ENCODE peak calls at places on chromosomes 4 and X, in eight cellular contexts. X is transverse colon, T is A549, Z is psoas muscle, G is upper lobe of right lung, S is A673, I is Caco-2, W is PC-3. M is an unnamed sample. For H3K4me1 and H3K9me3, the result is how much of the 10 kb centered on the place peaks cover.

GRCh38 chr4:167779280-167779679 is 313.1 kb upstream of the ANXA10 start:
- DNase-seq in X (no peak), T (peak), Z (no peak), G (no peak), S (no peak), I (no peak), W (no peak), M (no peak)

GRCh38 chr4:159268607-159269006 is 165.7 kb downstream of the RAPGEF2 start:
- DNase-seq in X (no peak), T (no peak), Z (no peak), G (no peak), S (no peak), I (no peak), W (no peak), M (no peak)

GRCh38 chrX:13250831-13251612 is 68.8 kb downstream of the ATXN3L start:
- DNase-seq in X (no peak), T (no peak), Z (no peak), G (no peak), S (no peak), I (no peak), W (no peak), M (no peak)

GRCh38 chrX:112642349-112642748 is 37.4 kb downstream of the LHFPL1 start:
- DNase-seq in X (peak), T (peak), Z (no peak), G (no peak), S (peak), I (peak), W (peak), M (no peak)

GRCh38 chrX:38811515-38812239 is 10.4 kb downstream of the MID1IP1 start:
- DNase-seq in X (no peak), T (no peak), Z (no peak), G (no peak), S (no peak), I (no peak), W (no peak), M (no peak)

GRCh38 chrX:72545990-72546389 is 26.7 kb downstream of the HDAC8 start:
- DNase-seq in X (peak), T (peak), Z (no peak), G (no peak), S (no peak), I (no peak), W (peak), M (peak)

GRCh38 chr4:141853091-141853734 is 216.8 kb downstream of the IL15 start:
- DNase-seq in X (peak), T (peak), Z (no peak), G (no peak), S (no peak), I (no peak), W (peak), M (peak)

GRCh38 chrX:13463608-13464007 is 105.8 kb upstream of the EGFL6 start:
- DNase-seq in X (peak), T (peak), Z (peak), G (no peak), S (peak), I (peak), W (peak), M (peak)

GRCh38 chr4:10461091-10461849 is 4.0 kb upstream of the ZNF518B start:
- DNase-seq in X (peak), T (peak), Z (peak), G (peak), S (no peak), I (no peak), W (no peak), M (peak)

GRCh38 chr4:20253799-20254409 is 2.2 kb downstream of the SLIT2 start:
- DNase-seq in X (peak), T (no peak), Z (peak), G (peak), S (peak), I (no peak), W (peak), M (peak)

GRCh38 chrX:15349046-15349445 is 13.7 kb upstream of the PIGA start:
- DNase-seq in X (peak), T (peak), Z (no peak), G (no peak), S (peak), I (peak), W (peak), M (peak)

GRCh38 chr4:77931452-77932135 is 69.0 kb downstream of the MRPL1 start:
- DNase-seq in X (no peak), T (no peak), Z (no peak), G (no peak), S (no peak), I (no peak), W (peak), M (no peak)

GRCh38 chrX:14064632-14065432 is 35.1 kb upstream of the GEMIN8 start:
- DNase-seq in X (peak), T (peak), Z (no peak), G (no peak), S (no peak), I (peak), W (peak), M (no peak)

GRCh38 chr4:957231-957580 is 16.2 kb downstream of the DGKQ start:
- DNase-seq in X (no peak), T (no peak), Z (peak), G (peak), S (no peak), I (no peak), W (no peak), M (peak)

GRCh38 chr4:93788712-93789111 is 39.8 kb upstream of the ATOH1 start:
- DNase-seq in X (no peak), T (peak), Z (no peak), G (no peak), S (peak), I (no peak), W (peak), M (no peak)

GRCh38 chr4:56320293-56320692 is 67.0 kb downstream of the AASDH start:
- DNase-seq in X (no peak), T (peak), Z (no peak), G (no peak), S (no peak), I (no peak), W (peak), M (no peak)

GRCh38 chr4:122539861-122540465 is 80.9 kb downstream of the IL21 start:
- DNase-seq in X (no peak), T (no peak), Z (no peak), G (no peak), S (peak), I (no peak), W (no peak), M (no peak)

GRCh38 chrX:108171671-108172070 is 80.1 kb downstream of the ATG4A start:
- DNase-seq in X (no peak), T (no peak), Z (no peak), G (no peak), S (no peak), I (no peak), W (no peak), M (no peak)

GRCh38 chr4:155569960-155570515 is 96.6 kb upstream of the GUCY1A1 start:
- DNase-seq in X (no peak), T (no peak), Z (no peak), G (no peak), S (no peak), I (no peak), W (no peak), M (no peak)

GRCh38 chr4:5827108-5828004 is 65.5 kb downstream of the CRMP1 start:
- DNase-seq in X (no peak), T (no peak), Z (no peak), G (no peak), S (no peak), I (no peak), W (no peak), M (no peak)

GRCh38 chr4:123477804-123478209 is 81.2 kb downstream of the SPRY1 start:
- DNase-seq in X (peak), T (no peak), Z (no peak), G (no peak), S (peak), I (no peak), W (no peak), M (no peak)

GRCh38 chr4:118888666-118889312 is at the start of gene SYNPO2:
- DNase-seq in X (peak), T (peak), Z (peak), G (peak), S (peak), I (peak), W (peak), M (peak)

GRCh38 chrX:87327267-87327666 is 190.3 kb upstream of the KLHL4 start:
- DNase-seq in X (no peak), T (no peak), Z (no peak), G (no peak), S (no peak), I (no peak), W (no peak), M (no peak)

GRCh38 chr4:63361628-63362027 is 1047.6 kb downstream of the TECRL start:
- DNase-seq in X (no peak), T (no peak), Z (no peak), G (no peak), S (no peak), I (no peak), W (peak), M (no peak)

GRCh38 chrX:14508025-14508690 is 21.2 kb upstream of the GLRA2 start:
- DNase-seq in X (no peak), T (no peak), Z (no peak), G (no peak), S (no peak), I (no peak), W (peak), M (no peak)

GRCh38 chrX:15464704-15465103 is 28.4 kb downstream of the PIR start:
- DNase-seq in X (no peak), T (no peak), Z (no peak), G (no peak), S (no peak), I (no peak), W (peak), M (no peak)

GRCh38 chrX:39883664-39884063 is 214.1 kb downstream of the BCOR start:
- DNase-seq in X (no peak), T (no peak), Z (no peak), G (no peak), S (no peak), I (no peak), W (no peak), M (no peak)

GRCh38 chrX:102517331-102517730 is 792 bp upstream of the TMSB15A start:
- DNase-seq in X (no peak), T (peak), Z (no peak), G (no peak), S (peak), I (no peak), W (peak), M (no peak)
- TF ChIP-seq CTCF in X (no peak), T (peak), Z (no peak), G (peak), S (peak), I (no peak), W (peak), M (no peak)

GRCh38 chrX:43809463-43809862 is 72.8 kb downstream of the MAOB start:
- DNase-seq in X (no peak), T (no peak), Z (no peak), G (no peak), S (peak), I (no peak), W (peak), M (no peak)

GRCh38 chrX:43808231-43808630 is 74.0 kb downstream of the MAOB start:
- DNase-seq in X (no peak), T (no peak), Z (no peak), G (no peak), S (no peak), I (no peak), W (no peak), M (no peak)

GRCh38 chrX:43805579-43805978 is 76.7 kb downstream of the MAOB start:
- DNase-seq in X (no peak), T (peak), Z (no peak), G (no peak), S (no peak), I (no peak), W (peak), M (peak)

DNA sequence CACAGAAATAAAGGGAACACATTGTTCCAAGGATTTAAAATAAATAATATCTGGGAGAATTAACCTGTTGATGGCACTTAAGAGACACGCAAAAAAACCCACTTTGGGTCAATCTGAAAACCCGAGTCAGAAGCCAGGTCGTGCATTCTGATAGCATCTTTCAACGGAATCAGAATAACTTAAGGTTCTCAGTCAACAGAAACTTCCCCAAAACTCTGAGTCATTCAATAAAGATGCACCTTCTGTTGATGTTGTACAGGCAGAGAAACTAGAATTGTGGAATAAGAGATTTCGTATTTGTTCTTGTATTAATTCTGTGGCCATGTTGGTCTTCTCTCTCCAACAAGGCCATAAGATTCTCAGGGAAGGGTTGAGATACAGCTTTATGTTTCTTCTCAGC is 78.2 kb downstream of the MAOB start:
- DNase-seq in X (no peak), T (no peak), Z (no peak), G (no peak), S (no peak), I (no peak), W (peak), M (no peak)
- H3K4me1 ChIP-seq in X (under half), T (under half), Z (under half), G (under half), S (under half), I (under half), W (under half), M (under half)

DNA sequence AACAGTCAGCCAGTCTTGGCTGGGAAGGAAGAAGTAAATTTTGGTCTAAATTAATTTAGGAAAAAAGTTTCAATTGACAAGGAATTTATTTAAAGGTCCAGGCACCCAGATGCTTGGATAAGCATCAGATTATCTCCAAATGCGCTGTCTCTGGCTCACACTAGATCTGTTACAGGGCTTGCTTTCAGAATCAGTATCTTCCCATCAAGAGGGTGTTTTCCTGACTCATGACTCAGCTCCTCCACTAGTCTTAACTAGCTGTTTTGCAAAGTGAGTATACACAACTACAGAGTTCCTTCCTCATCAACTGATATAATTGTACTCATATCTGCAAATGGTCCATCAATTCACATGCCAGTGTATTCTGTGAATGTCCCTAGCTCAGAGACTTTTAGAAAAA is 482.1 kb upstream of the CPEB2 start:
- DNase-seq in X (no peak), T (no peak), Z (no peak), G (no peak), S (peak), I (no peak), W (peak), M (no peak)
- H3K9me3 ChIP-seq in X (under half), T (under half), Z (under half), G (under half), S (under half), I (under half), W (under half), M (under half)

GRCh38 chrX:152912641-152913040 is 14.8 kb downstream of the ZNF185 start:
- DNase-seq in X (no peak), T (no peak), Z (no peak), G (no peak), S (no peak), I (no peak), W (no peak), M (no peak)

GRCh38 chrX:152915541-152916241 is 17.8 kb downstream of the ZNF185 start:
- DNase-seq in X (no peak), T (peak), Z (no peak), G (no peak), S (peak), I (no peak), W (peak), M (no peak)

GRCh38 chrX:152913915-152914314 is 16.0 kb downstream of the ZNF185 start:
- DNase-seq in X (no peak), T (no peak), Z (no peak), G (no peak), S (no peak), I (no peak), W (no peak), M (no peak)

GRCh38 chrX:152913354-152913753 is 15.5 kb downstream of the ZNF185 start:
- DNase-seq in X (no peak), T (no peak), Z (no peak), G (no peak), S (no peak), I (no peak), W (no peak), M (no peak)

DNA sequence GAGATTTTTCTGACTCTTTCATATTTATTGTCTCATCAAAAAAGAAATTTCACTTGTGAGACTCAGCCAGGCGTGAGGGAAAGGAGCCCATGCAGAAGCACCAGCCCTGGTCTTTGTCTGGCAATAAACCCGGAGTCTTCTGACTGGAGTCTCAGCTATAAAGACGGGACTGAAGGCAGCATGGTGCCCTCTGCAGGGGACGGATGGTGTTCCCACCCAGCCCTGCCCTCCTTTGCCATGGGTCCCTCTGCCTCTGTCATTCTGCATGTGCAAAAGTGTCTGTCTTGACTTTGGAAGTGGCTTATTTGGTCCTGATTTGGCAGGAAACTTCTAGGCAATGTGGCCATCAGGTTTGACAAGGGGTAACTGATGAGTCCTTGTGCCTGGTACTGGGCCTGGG is 14.3 kb downstream of the ZNF185 start:
- DNase-seq in X (no peak), T (no peak), Z (peak), G (no peak), S (peak), I (no peak), W (no peak), M (no peak)
- TF ChIP-seq CTCF in X (no peak), T (no peak), Z (no peak), G (no peak), S (peak), I (no peak), W (peak), M (no peak)